ENCODE peak calls at places on chromosomes 7 and 10, in five cellular contexts. One of them, this sample, is unnamed.

GRCh38 chr7:30470163-30470770 is 8.3 kb downstream of the NOD1 start:
- DNase-seq in A549: no peak
- DNase-seq in suprapubic skin: no peak
- DNase-seq in SK-N-SH: no peak
- DNase-seq in IMR-90: peak
- DNase-seq in this sample: peak

GRCh38 chr10:113709221-113709838 is 29.6 kb downstream of the CASP7 start:
- DNase-seq in IMR-90: peak
- DNase-seq in A549: no peak
- DNase-seq in SK-N-SH: no peak
- DNase-seq in suprapubic skin: no peak
- DNase-seq in this sample: no peak

GRCh38 chr10:74394416-74394969 is 243.5 kb downstream of the ADK start:
- DNase-seq in suprapubic skin: no peak
- DNase-seq in IMR-90: peak
- DNase-seq in A549: no peak
- DNase-seq in SK-N-SH: no peak
- DNase-seq in this sample: no peak

GRCh38 chr7:151814400-151814914 is 62.5 kb downstream of the PRKAG2 start:
- DNase-seq in suprapubic skin: no peak
- DNase-seq in A549: no peak
- DNase-seq in IMR-90: peak
- DNase-seq in SK-N-SH: no peak
- DNase-seq in this sample: no peak

GRCh38 chr10:114273910-114274309 is 34.9 kb downstream of the VWA2 start:
- DNase-seq in A549: no peak
- DNase-seq in SK-N-SH: no peak
- DNase-seq in suprapubic skin: peak
- DNase-seq in IMR-90: no peak
- DNase-seq in this sample: no peak

GRCh38 chr10:30270247-30270646 is 78.8 kb downstream of the MTPAP start:
- DNase-seq in suprapubic skin: no peak
- DNase-seq in A549: no peak
- DNase-seq in SK-N-SH: no peak
- DNase-seq in IMR-90: peak
- DNase-seq in this sample: no peak

GRCh38 chr10:49050338-49050737 is 65.0 kb downstream of the VSTM4 start:
- DNase-seq in IMR-90: peak
- DNase-seq in SK-N-SH: no peak
- DNase-seq in A549: no peak
- DNase-seq in suprapubic skin: no peak
- DNase-seq in this sample: no peak

GRCh38 chr7:148701414-148701813 is 2.7 kb downstream of the CUL1 start:
- DNase-seq in A549: no peak
- DNase-seq in IMR-90: peak
- DNase-seq in SK-N-SH: no peak
- DNase-seq in suprapubic skin: no peak
- DNase-seq in this sample: no peak

GRCh38 chr7:112550468-112551060 is 69.8 kb downstream of the LSMEM1 start:
- DNase-seq in suprapubic skin: no peak
- DNase-seq in SK-N-SH: peak
- DNase-seq in IMR-90: peak
- DNase-seq in A549: peak
- DNase-seq in this sample: no peak

GRCh38 chr10:43594944-43595589 is 11.2 kb upstream of the ZNF485 start:
- DNase-seq in A549: no peak
- DNase-seq in IMR-90: peak
- DNase-seq in suprapubic skin: no peak
- DNase-seq in SK-N-SH: no peak
- DNase-seq in this sample: no peak

GRCh38 chr7:140058517-140058916 is 4.2 kb downstream of the PARP12 start:
- DNase-seq in A549: no peak
- DNase-seq in SK-N-SH: no peak
- DNase-seq in suprapubic skin: no peak
- DNase-seq in IMR-90: no peak
- DNase-seq in this sample: no peak

GRCh38 chr10:113646337-113647201 is 17.3 kb downstream of the NRAP start:
- DNase-seq in suprapubic skin: no peak
- DNase-seq in A549: no peak
- DNase-seq in IMR-90: no peak
- DNase-seq in SK-N-SH: no peak
- DNase-seq in this sample: no peak

GRCh38 chr10:71621263-71621751 is 98.3 kb downstream of the C10orf105 start:
- DNase-seq in SK-N-SH: peak
- DNase-seq in A549: no peak
- DNase-seq in suprapubic skin: peak
- DNase-seq in IMR-90: no peak
- DNase-seq in this sample: no peak

GRCh38 chr7:36130236-36130945 is 22.7 kb upstream of the EEPD1 start:
- DNase-seq in A549: no peak
- DNase-seq in SK-N-SH: no peak
- DNase-seq in IMR-90: no peak
- DNase-seq in suprapubic skin: no peak
- DNase-seq in this sample: no peak

GRCh38 chr10:605632-606325 is 83.7 kb downstream of the DIP2C start:
- DNase-seq in SK-N-SH: no peak
- DNase-seq in suprapubic skin: no peak
- DNase-seq in IMR-90: no peak
- DNase-seq in A549: no peak
- DNase-seq in this sample: no peak

GRCh38 chr10:606767-607544 is 82.5 kb downstream of the DIP2C start:
- DNase-seq in A549: no peak
- DNase-seq in IMR-90: peak
- DNase-seq in suprapubic skin: no peak
- DNase-seq in SK-N-SH: no peak
- DNase-seq in this sample: no peak

GRCh38 chr10:608331-609265 is 80.9 kb downstream of the DIP2C start:
- DNase-seq in IMR-90: peak
- DNase-seq in SK-N-SH: no peak
- DNase-seq in A549: no peak
- DNase-seq in suprapubic skin: no peak
- DNase-seq in this sample: no peak

GRCh38 chr10:609868-610545 is 79.5 kb downstream of the DIP2C start:
- DNase-seq in A549: no peak
- DNase-seq in suprapubic skin: no peak
- DNase-seq in IMR-90: no peak
- DNase-seq in SK-N-SH: no peak
- DNase-seq in this sample: no peak

DNA sequence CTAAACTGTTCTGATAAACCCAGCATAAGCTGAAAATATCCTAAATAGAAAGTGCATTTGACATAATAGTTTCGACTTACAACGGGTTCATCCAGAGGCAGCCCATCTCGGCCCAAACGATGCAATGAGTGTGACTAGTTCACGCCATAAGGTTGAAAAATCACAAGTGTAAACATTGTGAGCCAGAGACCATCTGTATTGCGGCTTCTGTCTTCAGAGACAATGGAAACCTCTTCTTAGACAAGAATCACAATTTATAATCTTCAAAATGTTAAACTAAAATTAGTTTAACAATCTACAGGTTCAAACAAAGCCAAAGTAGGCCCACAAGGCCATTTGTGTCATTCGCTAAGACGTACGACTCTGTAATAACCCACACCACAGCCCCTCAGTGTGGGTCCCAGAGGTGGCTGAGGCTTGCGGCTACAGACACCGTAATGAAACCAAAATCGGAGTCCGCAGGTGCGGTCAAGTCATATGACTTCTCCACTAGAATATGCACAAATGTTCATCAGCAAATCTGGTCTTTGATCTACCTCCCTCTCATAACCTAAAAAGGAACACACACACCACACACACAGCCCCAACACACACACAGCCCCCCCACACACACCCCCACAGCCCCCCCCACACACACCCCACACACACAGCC is 81.8 kb downstream of the DIP2C start:
- DNase-seq in IMR-90: no peak
- DNase-seq in SK-N-SH: no peak
- DNase-seq in suprapubic skin: no peak
- DNase-seq in A549: no peak
- DNase-seq in this sample: no peak
- H3K4me3 ChIP-seq in IMR-90: no peak
- H3K4me3 ChIP-seq in SK-N-SH: no peak
- H3K4me3 ChIP-seq in suprapubic skin: no peak
- H3K4me3 ChIP-seq in A549: no peak
- H3K4me3 ChIP-seq in this sample: no peak

GRCh38 chr7:120731276-120731675 is 126.7 kb downstream of the TSPAN12 start:
- DNase-seq in SK-N-SH: no peak
- DNase-seq in IMR-90: no peak
- DNase-seq in A549: no peak
- DNase-seq in suprapubic skin: no peak
- DNase-seq in this sample: no peak

GRCh38 chr7:120733835-120734234 is 124.1 kb downstream of the TSPAN12 start:
- DNase-seq in A549: no peak
- DNase-seq in IMR-90: no peak
- DNase-seq in suprapubic skin: no peak
- DNase-seq in SK-N-SH: no peak
- DNase-seq in this sample: no peak

GRCh38 chr7:120729300-120729699 is 128.6 kb downstream of the TSPAN12 start:
- DNase-seq in A549: no peak
- DNase-seq in suprapubic skin: no peak
- DNase-seq in SK-N-SH: no peak
- DNase-seq in IMR-90: peak
- DNase-seq in this sample: no peak

GRCh38 chr7:120733143-120733542 is 124.8 kb downstream of the TSPAN12 start:
- DNase-seq in SK-N-SH: no peak
- DNase-seq in IMR-90: peak
- DNase-seq in suprapubic skin: no peak
- DNase-seq in A549: peak
- DNase-seq in this sample: no peak

DNA sequence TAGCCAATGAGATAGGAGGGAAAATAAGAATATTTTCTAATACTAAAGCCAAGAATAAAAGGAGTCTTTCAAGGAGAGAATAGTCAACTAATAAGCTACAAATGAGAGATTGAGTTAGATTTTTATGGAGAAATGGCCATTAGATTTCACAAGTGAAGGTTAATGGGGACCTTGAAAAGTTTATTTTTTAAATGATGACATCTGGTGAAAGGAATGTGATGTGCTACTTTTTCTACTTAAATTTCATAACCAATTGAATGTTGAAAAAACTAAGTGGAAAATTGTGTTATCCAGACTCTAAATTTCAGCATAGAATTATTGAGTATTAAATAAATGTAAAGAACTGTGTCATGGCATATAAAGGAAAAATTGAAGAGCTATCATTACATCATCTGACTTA is 125.7 kb downstream of the TSPAN12 start:
- DNase-seq in IMR-90: peak
- DNase-seq in SK-N-SH: no peak
- DNase-seq in suprapubic skin: no peak
- DNase-seq in A549: no peak
- DNase-seq in this sample: no peak
- TF ChIP-seq CTCF in IMR-90: no peak
- TF ChIP-seq CTCF in SK-N-SH: no peak
- TF ChIP-seq CTCF in suprapubic skin: no peak
- TF ChIP-seq CTCF in A549: no peak
- TF ChIP-seq CTCF in this sample: no peak

DNA sequence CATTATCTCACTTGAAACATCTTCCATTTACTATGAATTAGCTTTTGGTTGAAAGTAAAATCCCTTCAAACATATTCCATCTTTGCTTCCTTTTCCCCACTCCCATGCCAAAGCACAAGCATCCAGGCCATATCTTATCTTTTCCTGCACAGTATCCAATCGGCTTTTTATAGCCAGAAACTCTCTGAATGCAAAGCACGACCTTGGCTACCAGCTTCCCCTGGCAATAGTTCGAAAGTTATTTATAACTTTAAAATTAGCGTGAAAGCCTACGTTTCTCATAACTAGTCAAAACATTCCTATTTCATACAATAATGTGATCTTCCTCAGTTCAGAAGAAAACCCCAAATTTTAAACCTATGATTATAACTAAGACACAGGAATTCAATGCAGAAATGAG is 440 bp downstream of the CTNNA3 start:
- DNase-seq in IMR-90: no peak
- DNase-seq in A549: no peak
- DNase-seq in SK-N-SH: no peak
- DNase-seq in suprapubic skin: no peak
- DNase-seq in this sample: no peak
- H3K4me3 ChIP-seq in IMR-90: no peak
- H3K4me3 ChIP-seq in A549: no peak
- H3K4me3 ChIP-seq in SK-N-SH: no peak
- H3K4me3 ChIP-seq in suprapubic skin: no peak
- H3K4me3 ChIP-seq in this sample: peak

GRCh38 chr7:41503438-41503837 is 199.5 kb downstream of the INHBA start:
- DNase-seq in suprapubic skin: no peak
- DNase-seq in SK-N-SH: no peak
- DNase-seq in A549: no peak
- DNase-seq in IMR-90: peak
- DNase-seq in this sample: no peak
- TF ChIP-seq CTCF in suprapubic skin: no peak
- TF ChIP-seq CTCF in SK-N-SH: no peak
- TF ChIP-seq CTCF in A549: no peak
- TF ChIP-seq CTCF in IMR-90: no peak
- TF ChIP-seq CTCF in this sample: no peak

DNA sequence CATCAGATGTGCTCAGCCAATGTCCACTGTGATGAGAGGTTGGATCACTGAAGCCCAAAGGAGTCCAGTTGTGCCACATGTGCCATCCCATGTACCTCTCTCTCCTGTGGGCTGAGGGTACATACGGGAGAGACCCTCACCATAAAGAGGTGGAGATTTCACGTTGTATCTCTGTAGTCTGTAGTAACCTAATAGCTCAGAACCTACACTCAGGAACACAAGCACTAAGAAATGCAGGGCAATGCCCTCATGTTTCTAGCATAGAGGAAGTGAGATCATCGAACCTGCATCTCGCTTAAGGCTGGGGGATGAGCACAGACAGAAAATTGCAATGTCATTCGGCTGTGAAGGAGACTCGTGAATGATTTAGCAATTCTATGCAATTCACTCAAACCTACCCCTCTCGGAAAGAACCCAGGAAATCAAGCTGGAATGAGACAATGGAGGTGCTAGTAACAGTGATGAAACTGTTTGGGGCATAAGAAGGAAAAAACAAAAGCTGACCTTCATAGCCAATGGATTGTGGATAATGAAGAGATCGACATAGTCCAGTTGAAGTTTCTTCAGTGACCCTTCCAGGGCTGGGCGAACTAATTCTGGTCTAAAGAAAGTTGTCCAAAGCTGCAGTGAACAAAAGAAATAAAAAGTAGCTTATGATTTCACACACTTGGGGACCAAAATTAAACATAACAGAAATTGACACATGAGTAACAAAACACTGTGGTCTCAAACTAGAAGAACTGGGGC is 80.3 kb upstream of the UCN3 start:
- DNase-seq in IMR-90: peak
- DNase-seq in SK-N-SH: no peak
- DNase-seq in A549: peak
- DNase-seq in suprapubic skin: no peak
- DNase-seq in this sample: no peak
- H3K4me3 ChIP-seq in IMR-90: no peak
- H3K4me3 ChIP-seq in SK-N-SH: no peak
- H3K4me3 ChIP-seq in A549: no peak
- H3K4me3 ChIP-seq in suprapubic skin: no peak
- H3K4me3 ChIP-seq in this sample: no peak